ENCODE peak calls at places on chromosomes 5 and 9, in ten cellular contexts. J is AG09309, I is GM12865, S is heart left ventricle, U is cardiac muscle cell, V is PC-9, P is mammary epithelial cell, W is upper lobe of left lung, X is HL-60, T is retinal pigment epithelial cell. N is an unnamed sample.

GRCh38 chr9:27368317-27368985 is 71.5 kb upstream of the EQTN start:
- DNase-seq in V (no peak), X (no peak), J (no peak), W (no peak), S (no peak), P (no peak), I (no peak), U (no peak), T (no peak), N (no peak)

GRCh38 chr9:3271157-3271556 is 254.6 kb downstream of the RFX3 start:
- DNase-seq in T (no peak), S (no peak), P (no peak), J (no peak), V (no peak), U (no peak), I (no peak), W (no peak), X (no peak), N (no peak)

GRCh38 chr5:60066502-60066901 is 173.0 kb upstream of the PDE4D start:
- DNase-seq in I (no peak), T (peak), X (no peak), W (no peak), S (no peak), P (no peak), J (no peak), U (no peak), V (no peak), N (no peak)

GRCh38 chr5:169652057-169652456 is 15.0 kb downstream of the DOCK2 start:
- DNase-seq in X (no peak), T (no peak), W (no peak), U (no peak), S (peak), I (no peak), V (no peak), J (no peak), P (no peak), N (no peak)

GRCh38 chr9:98380065-98380681 is 124.7 kb upstream of the TBC1D2 start:
- DNase-seq in J (peak), V (peak), T (no peak), X (no peak), S (no peak), P (no peak), U (peak), W (no peak), I (peak), N (no peak)

GRCh38 chr9:113620377-113621161 is 157.0 kb downstream of the RGS3 start:
- DNase-seq in V (peak), S (peak), T (peak), I (no peak), X (no peak), W (no peak), U (peak), J (peak), P (peak), N (peak)

GRCh38 chr5:17802256-17802655 is 168.0 kb downstream of the TAF11L14 start:
- DNase-seq in W (no peak), U (no peak), T (no peak), P (no peak), J (no peak), S (no peak), I (no peak), X (no peak), V (no peak), N (no peak)

GRCh38 chr5:109590799-109591198 is 98.9 kb upstream of the MAN2A1 start:
- DNase-seq in J (no peak), U (no peak), T (no peak), S (no peak), X (no peak), I (no peak), V (no peak), P (no peak), W (no peak), N (no peak)

GRCh38 chr5:91150189-91150588 is 232.9 kb downstream of the ARRDC3 start:
- DNase-seq in V (no peak), J (no peak), U (no peak), I (no peak), T (no peak), X (no peak), W (no peak), S (no peak), P (peak), N (no peak)

GRCh38 chr5:129244478-129244877 is 149.9 kb downstream of the ISOC1 start:
- DNase-seq in S (no peak), J (no peak), V (no peak), X (no peak), P (no peak), W (no peak), U (no peak), T (no peak), I (no peak), N (no peak)

GRCh38 chr5:159509002-159509660 is 178.8 kb upstream of the IL12B start:
- DNase-seq in U (no peak), X (no peak), J (no peak), I (no peak), P (no peak), S (no peak), T (no peak), W (no peak), V (no peak), N (no peak)

GRCh38 chr5:28328691-28329090 is 1290.3 kb upstream of the CDH9 start:
- DNase-seq in J (no peak), X (no peak), T (no peak), V (no peak), S (no peak), U (no peak), P (peak), I (no peak), W (no peak), N (no peak)

GRCh38 chr9:4077499-4078102 is 222.3 kb downstream of the GLIS3 start:
- DNase-seq in T (peak), V (peak), W (no peak), S (peak), X (no peak), I (peak), J (peak), U (peak), P (peak), N (peak)

GRCh38 chr5:80656425-80656824 is 1.6 kb upstream of the DHFR start:
- DNase-seq in X (no peak), J (no peak), P (no peak), V (no peak), W (no peak), I (no peak), S (no peak), T (no peak), U (no peak), N (no peak)

GRCh38 chr5:172640822-172641358 is at the start of gene NEURL1B:
- DNase-seq in U (peak), V (peak), W (peak), S (peak), X (peak), P (peak), I (peak), J (no peak), T (no peak), N (peak)

GRCh38 chr5:108148715-108149139 is 233.2 kb downstream of the FBXL17 start:
- DNase-seq in V (no peak), W (no peak), T (no peak), I (peak), U (peak), P (peak), S (no peak), X (no peak), J (peak), N (peak)

GRCh38 chr5:179530069-179530998 is 20.0 kb upstream of the RUFY1 start:
- DNase-seq in S (peak), J (no peak), W (peak), I (peak), V (no peak), P (no peak), T (no peak), U (peak), X (no peak), N (no peak)

GRCh38 chr5:65902104-65902503 is 24.3 kb upstream of the ERBIN start:
- DNase-seq in U (no peak), S (no peak), V (no peak), T (no peak), W (no peak), I (no peak), X (no peak), J (no peak), P (no peak), N (no peak)

GRCh38 chr5:150636391-150637244 is 3.8 kb upstream of the SYNPO start:
- DNase-seq in W (no peak), V (peak), X (no peak), J (no peak), T (peak), P (peak), U (peak), I (no peak), S (peak), N (no peak)

GRCh38 chr9:133059623-133060022 is 2.2 kb upstream of the CEL start:
- DNase-seq in U (no peak), V (no peak), S (no peak), T (no peak), X (no peak), W (no peak), I (no peak), P (peak), J (no peak), N (no peak)

GRCh38 chr9:93212409-93212808 is 28.5 kb downstream of the WNK2 start:
- DNase-seq in U (no peak), W (no peak), V (no peak), S (no peak), J (no peak), P (no peak), T (no peak), X (no peak), I (no peak), N (no peak)

GRCh38 chr9:3459076-3459475 is 66.7 kb downstream of the RFX3 start:
- DNase-seq in S (no peak), X (no peak), P (no peak), J (no peak), I (no peak), U (peak), V (no peak), W (no peak), T (no peak), N (peak)

GRCh38 chr9:1871486-1872181 is 143.5 kb upstream of the SMARCA2 start:
- DNase-seq in J (no peak), X (no peak), I (peak), W (no peak), T (no peak), S (no peak), P (no peak), V (no peak), U (peak), N (no peak)

GRCh38 chr9:121369595-121370265 is at the start of gene STOM:
- DNase-seq in T (no peak), J (peak), X (no peak), P (peak), S (peak), W (peak), I (peak), V (no peak), U (no peak), N (no peak)

DNA sequence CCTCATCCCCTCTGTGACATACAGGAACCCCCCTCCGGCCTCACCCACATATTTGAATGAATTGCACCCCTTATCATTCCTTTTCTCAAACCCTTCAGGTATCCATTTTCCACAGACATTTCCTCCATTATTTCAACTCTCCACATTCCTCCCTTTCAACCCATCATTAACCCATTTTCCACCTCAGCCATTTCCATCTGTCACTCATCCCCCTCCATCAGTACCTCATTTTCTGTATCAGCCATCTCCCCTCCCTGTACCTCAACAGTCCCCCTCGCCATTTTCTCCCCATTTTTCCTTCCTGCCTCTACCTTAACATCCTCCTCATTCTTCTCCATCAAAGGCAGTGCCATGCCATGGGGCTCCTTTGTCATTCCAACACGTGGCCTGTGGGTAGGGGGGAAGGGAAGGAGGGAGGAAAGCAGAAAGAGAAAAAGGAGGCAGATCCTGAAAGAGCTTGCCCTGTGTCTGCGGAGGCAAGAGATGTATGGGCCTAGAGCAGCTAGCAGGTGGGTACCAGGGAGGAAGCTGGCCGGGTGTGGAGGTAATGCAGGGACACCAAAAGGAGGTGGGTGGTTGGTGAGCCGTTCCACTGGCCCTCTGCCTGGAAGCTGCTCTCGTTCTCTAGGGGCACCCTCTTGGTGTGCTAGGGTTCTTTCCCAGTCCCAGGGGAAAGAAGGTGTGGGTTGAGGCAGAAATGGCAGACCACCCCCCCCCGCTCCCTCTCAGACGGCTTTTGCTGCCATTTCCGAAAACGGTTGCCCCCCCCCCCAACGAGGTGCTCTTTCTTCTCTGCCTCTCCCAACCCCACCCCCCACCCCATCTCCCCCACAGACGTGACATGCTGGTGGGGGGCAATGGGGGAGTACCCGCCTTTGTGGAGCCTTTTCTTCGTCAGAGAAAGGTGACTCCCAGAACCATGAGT is 1.6 kb downstream of the DNAJB5 start:
- DNase-seq in S (peak), V (no peak), X (no peak), I (peak), U (no peak), W (no peak), T (no peak), P (no peak), J (no peak), N (no peak)
- H3K4me3 ChIP-seq in S (peak), V (no peak), X (no peak), I (peak), U (peak), W (no peak), T (peak), P (no peak), J (peak), N (no peak)

DNA sequence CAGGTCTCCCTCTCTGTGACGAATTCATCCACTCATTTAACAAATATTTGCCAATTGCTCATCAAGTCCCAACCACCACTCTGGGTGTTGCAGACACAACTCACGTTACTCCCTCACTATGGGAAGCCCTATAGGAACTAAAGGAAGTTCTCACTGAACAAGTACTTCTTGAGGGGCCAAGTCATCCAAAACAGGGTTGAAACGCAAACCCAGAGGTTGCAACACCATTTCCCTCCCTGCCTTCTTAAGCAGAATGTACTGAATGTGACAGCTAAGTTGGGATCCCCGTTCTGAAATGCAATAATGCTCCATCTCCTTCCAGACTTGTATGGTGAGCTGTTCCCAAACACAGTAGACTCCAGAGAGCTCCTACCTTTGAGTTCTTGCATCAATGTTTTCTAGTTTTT is 34.3 kb downstream of the EPB41L4B start:
- DNase-seq in I (no peak), U (no peak), X (no peak), S (no peak), T (no peak), W (no peak), V (peak), P (peak), J (peak), N (no peak)
- TF ChIP-seq CTCF in I (no peak), U (no peak), X (no peak), S (no peak), T (no peak), W (no peak), V (no peak), P (no peak), J (no peak), N (no peak)

GRCh38 chr5:4212981-4213819 is 617.6 kb downstream of the IRX1 start:
- DNase-seq in U (no peak), S (no peak), T (no peak), X (no peak), V (no peak), P (no peak), W (no peak), J (no peak), I (no peak), N (no peak)
- H3K4me3 ChIP-seq in U (no peak), S (no peak), T (no peak), X (no peak), V (no peak), P (no peak), W (no peak), J (no peak), I (no peak), N (no peak)

DNA sequence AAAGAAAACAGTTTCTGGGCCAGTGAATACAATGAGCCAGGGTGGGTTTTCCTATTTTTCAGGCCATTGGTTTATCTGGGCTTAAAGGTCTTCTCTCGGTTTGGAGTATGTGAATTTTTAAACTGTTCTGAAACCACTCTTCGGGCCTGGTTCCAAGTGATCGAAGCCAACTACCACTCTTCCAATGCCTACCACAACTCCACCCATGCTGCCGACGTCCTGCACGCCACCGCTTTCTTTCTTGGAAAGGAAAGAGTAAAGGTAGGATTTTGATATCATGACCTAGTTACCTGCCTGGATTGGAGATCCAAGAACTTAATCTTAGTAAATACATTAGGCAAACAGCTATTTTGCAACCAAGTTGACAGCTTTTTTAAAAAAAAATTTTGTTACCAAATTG is 79.1 kb downstream of the WDR41 start:
- DNase-seq in J (no peak), W (no peak), P (no peak), X (no peak), U (no peak), I (no peak), T (no peak), V (no peak), S (no peak), N (no peak)
- TF ChIP-seq CTCF in J (no peak), W (no peak), P (no peak), X (no peak), U (no peak), I (no peak), T (no peak), V (no peak), S (no peak), N (no peak)

DNA sequence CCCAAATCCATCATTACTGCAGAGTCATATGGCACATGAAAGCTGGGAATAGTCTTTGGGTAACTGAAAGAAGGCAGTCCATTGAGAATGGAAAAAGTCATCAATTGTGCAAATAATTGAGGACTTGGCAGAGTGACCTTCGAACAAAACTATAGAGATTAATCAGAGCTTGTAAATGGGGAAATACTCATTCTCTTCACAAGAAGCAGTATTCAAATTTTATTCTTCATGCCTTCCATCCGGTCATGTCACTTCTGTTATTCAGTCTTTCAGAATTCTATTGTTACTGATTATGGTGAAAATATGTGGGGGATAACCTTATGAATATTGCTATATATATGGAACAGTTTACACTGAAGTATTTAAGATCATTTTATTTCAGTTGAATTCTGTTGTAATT is 8.1 kb downstream of the RGMB start:
- DNase-seq in J (no peak), W (no peak), I (no peak), S (no peak), P (no peak), V (no peak), T (no peak), U (no peak), X (no peak), N (no peak)
- H3K4me3 ChIP-seq in J (no peak), W (no peak), I (no peak), S (no peak), P (no peak), V (no peak), T (no peak), U (no peak), X (no peak), N (no peak)

GRCh38 chr5:89351232-89351631 is 468.2 kb upstream of the MEF2C start:
- DNase-seq in X (no peak), T (peak), S (no peak), P (peak), J (peak), W (no peak), V (no peak), I (no peak), U (no peak), N (no peak)
- TF ChIP-seq CTCF in X (no peak), T (no peak), S (no peak), P (no peak), J (no peak), W (no peak), V (no peak), I (no peak), U (no peak), N (no peak)

N was measured in LNCaP clone FGC.